ENCODE peak calls at places on chromosomes 12 and 14, in seven cellular contexts. H, O, N, B, X, K and M are unnamed samples.

GRCh38 chr14:92215579-92215978 is 93.8 kb downstream of the CPSF2 start:
- DNase-seq in N (no peak), O (no peak), H (no peak), K (no peak), X (no peak), B (peak; percentile 7), M (no peak)

GRCh38 chr14:54564071-54564798 is 2.7 kb upstream of the SAMD4A start:
- DNase-seq in N (peak; percentile 37), X (no peak), B (no peak), O (no peak), H (peak; percentile 76), K (no peak), M (no peak)

GRCh38 chr14:103909531-103910261 is 18.6 kb upstream of the TDRD9 start:
- DNase-seq in H (no peak), K (no peak), B (no peak), O (no peak), N (no peak), X (no peak), M (no peak)

GRCh38 chr12:6332459-6332858 is 9.4 kb downstream of the TNFRSF1A start:
- DNase-seq in B (no peak), O (no peak), K (no peak), H (peak; percentile 98), X (no peak), N (no peak), M (no peak)

GRCh38 chr12:116749884-116750283 is 11.8 kb downstream of the RNFT2 start:
- DNase-seq in N (no peak), K (no peak), H (no peak), X (no peak), B (no peak), O (no peak), M (no peak)

GRCh38 chr12:104299842-104300481 is 3.6 kb upstream of the EID3 start:
- DNase-seq in X (no peak), B (no peak), O (no peak), K (no peak), H (no peak), N (no peak), M (no peak)

GRCh38 chr12:47651368-47652254 is 54.2 kb downstream of the RPAP3 start:
- DNase-seq in H (peak; percentile 77), K (peak; percentile 39), B (peak; percentile 64), O (no peak), X (peak; percentile 56), N (peak; percentile 41), M (peak; percentile 30)

GRCh38 chr12:115597157-115597712 is 680.3 kb downstream of the MED13L start:
- DNase-seq in H (peak; percentile 85), N (no peak), B (peak; percentile 25), K (no peak), X (peak; percentile 5), O (no peak), M (no peak)

GRCh38 chr12:56324196-56324595 is 8.4 kb upstream of the CNPY2 start:
- DNase-seq in B (no peak), H (no peak), X (no peak), N (no peak), O (no peak), K (no peak), M (no peak)

GRCh38 chr12:3752096-3752709 is 706 bp downstream of the CRACR2A start:
- DNase-seq in B (no peak), X (peak; percentile 70), O (peak; percentile 26), N (peak; percentile 30), K (peak; percentile 72), H (peak; percentile 64), M (no peak)